ENCODE peak calls at places on chromosomes 4 and X, in four cellular contexts. W is AG04449, E is fibroblast of lung, B is DND-41. M is an unnamed sample.

GRCh38 chr4:138034871-138035270 is 207.3 kb downstream of the SLC7A11 start:
- DNase-seq in W (no peak), E (peak; percentile 61), B (no peak), M (peak; percentile 68)

GRCh38 chrX:150018931-150019331 is 80.6 kb upstream of the EOLA2 start:
- DNase-seq in W (no peak), E (peak; percentile 48), B (no peak), M (no peak)

GRCh38 chr4:40856836-40857362 is 107.1 kb downstream of the NSUN7 start:
- DNase-seq in W (no peak), E (peak; percentile 69), B (no peak), M (peak; percentile 65)

GRCh38 chrX:2589186-2590020 is 88.6 kb upstream of the DHRSX start:
- DNase-seq in W (no peak), E (peak; percentile 4), B (no peak), M (peak; percentile 76)

GRCh38 chr4:80183196-80184052 is 13.9 kb upstream of the PRDM8 start:
- DNase-seq in W (no peak), E (peak; percentile 46), B (no peak), M (peak; percentile 66)

GRCh38 chr4:134906404-134907023 is 704.9 kb upstream of the PABPC4L start:
- DNase-seq in W (no peak), E (peak; percentile 13), B (peak; percentile 8), M (no peak)

GRCh38 chr4:8336412-8337075 is 67.0 kb downstream of the HTRA3 start:
- DNase-seq in W (no peak), E (peak; percentile 39), B (no peak), M (peak; percentile 20)

GRCh38 chrX:107226766-107227165 is 20.4 kb downstream of the DNAAF6 start:
- DNase-seq in W (no peak), E (no peak), B (no peak), M (no peak)

GRCh38 chr4:15294202-15294601 is 133.6 kb upstream of the C1QTNF7 start:
- DNase-seq in W (no peak), E (no peak), B (no peak), M (no peak)

GRCh38 chr4:113355550-113356371 is 306.3 kb downstream of the ANK2 start:
- DNase-seq in W (peak; percentile 66), E (peak; percentile 97), B (peak; percentile 83), M (peak; percentile 47)

GRCh38 chr4:186248643-186249042 is 17.3 kb upstream of the F11 start:
- DNase-seq in W (no peak), E (no peak), B (no peak), M (no peak)

GRCh38 chr4:144599621-144600020 is 46.3 kb upstream of the HHIP start:
- DNase-seq in W (no peak), E (peak; percentile 37), B (no peak), M (no peak)

GRCh38 chrX:9788908-9789307 is 2.7 kb downstream of the SHROOM2 start:
- DNase-seq in W (no peak), E (no peak), B (no peak), M (peak; percentile 14)

DNA sequence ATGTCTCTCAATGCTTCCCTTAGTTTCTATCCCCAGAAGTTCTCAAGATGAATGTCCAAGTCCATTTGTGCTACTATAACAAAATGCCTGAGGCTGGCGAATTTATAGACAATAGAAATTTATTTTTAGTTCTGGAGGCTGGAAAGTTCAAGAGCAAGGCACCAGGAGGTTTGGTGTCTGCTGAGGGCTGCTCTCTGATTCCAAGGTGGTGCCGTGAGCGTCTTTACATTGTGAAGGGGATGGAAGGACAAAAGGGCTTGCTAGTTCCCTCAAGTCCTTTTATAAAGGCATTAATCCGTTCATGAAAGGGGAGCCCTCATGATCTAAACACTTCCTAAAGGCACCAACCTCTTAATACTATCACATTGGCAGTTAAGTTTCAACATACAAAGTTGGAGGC is 12.3 kb downstream of the TRIM2 start:
- DNase-seq in W (no peak), E (no peak), B (no peak), M (no peak)
- TF ChIP-seq CTCF in W (no peak), E (no peak), B (no peak), M (no peak)

GRCh38 chr4:84379881-84380618 is 119.0 kb downstream of the NKX6-1 start:
- DNase-seq in W (no peak), E (peak; percentile 71), B (no peak), M (peak; percentile 18)

GRCh38 chr4:84381759-84382158 is 117.3 kb downstream of the NKX6-1 start:
- DNase-seq in W (no peak), E (no peak), B (no peak), M (no peak)

GRCh38 chr4:84389406-84389805 is 109.7 kb downstream of the NKX6-1 start:
- DNase-seq in W (no peak), E (peak; percentile 40), B (no peak), M (no peak)

GRCh38 chr4:84384801-84385582 is 114.1 kb downstream of the NKX6-1 start:
- DNase-seq in W (no peak), E (no peak), B (no peak), M (no peak)
- H3K4me3 ChIP-seq in W (no peak overlapping the region), E (no peak overlapping the region), B (no peak overlapping the region), M (no peak overlapping the region)

GRCh38 chrX:114626323-114626722 is 42.4 kb downstream of the HTR2C start:
- DNase-seq in W (no peak), E (peak; percentile 4), B (no peak), M (peak; percentile 8)
- TF ChIP-seq CTCF in W (no peak), E (peak; percentile 18), B (no peak), M (peak; percentile 19)

GRCh38 chrX:133444196-133444595 is 28.9 kb upstream of the GPC4 start:
- DNase-seq in W (no peak), E (peak; percentile 10), B (no peak), M (no peak)

GRCh38 chrX:133440081-133440796 is 24.9 kb upstream of the GPC4 start:
- DNase-seq in W (no peak), E (no peak), B (no peak), M (no peak)

GRCh38 chrX:133440797-133441163 is 25.5 kb upstream of the GPC4 start:
- DNase-seq in W (no peak), E (no peak), B (no peak), M (no peak)

GRCh38 chrX:133448512-133449076 is 33.3 kb upstream of the GPC4 start:
- DNase-seq in W (no peak), E (peak; percentile 54), B (no peak), M (no peak)

GRCh38 chrX:133444952-133445831 is 29.9 kb upstream of the GPC4 start:
- DNase-seq in W (no peak), E (peak; percentile 30), B (no peak), M (no peak)
- H3K4me3 ChIP-seq in W (peak overlapping the region; percentile 32), E (no peak overlapping the region), B (no peak overlapping the region), M (no peak overlapping the region)

DNA sequence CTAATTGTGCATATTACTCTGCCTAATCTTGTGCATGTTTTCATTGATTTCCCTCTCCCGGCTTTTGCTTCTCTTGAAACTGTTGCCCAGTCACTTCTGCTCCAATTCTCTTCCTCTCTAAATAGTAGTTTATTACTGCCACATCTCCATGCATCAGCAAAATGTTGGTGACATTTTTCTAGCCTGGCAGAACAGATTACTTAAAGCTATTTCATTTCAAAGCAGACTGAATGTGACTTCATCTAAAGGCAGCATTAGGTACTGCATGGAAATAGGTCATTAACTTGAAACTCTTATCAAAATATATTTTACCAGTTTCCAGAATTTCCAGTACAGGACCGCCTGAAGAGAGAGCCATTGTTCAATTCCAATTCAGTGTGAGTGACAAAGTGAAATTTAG is 52.4 kb downstream of the HPGDS start:
- DNase-seq in W (no peak), E (no peak), B (no peak), M (no peak)
- TF ChIP-seq CTCF in W (no peak), E (peak; percentile 13), B (peak; percentile 8), M (no peak)

GRCh38 chrX:30863969-30864368 is 25.1 kb downstream of the TAB3 start:
- DNase-seq in W (no peak), E (no peak), B (no peak), M (peak; percentile 2)

GRCh38 chrX:30858098-30858497 is 31.0 kb downstream of the TAB3 start:
- DNase-seq in W (no peak), E (no peak), B (no peak), M (no peak)
- H3K4me3 ChIP-seq in W (no peak overlapping the region), E (no peak overlapping the region), B (no peak overlapping the region), M (no peak overlapping the region)

GRCh38 chr4:121773873-121774272 is 8.9 kb upstream of the SMIM43 start:
- DNase-seq in W (no peak), E (no peak), B (no peak), M (no peak)

GRCh38 chr4:121778991-121779628 is 14.1 kb upstream of the SMIM43 start:
- DNase-seq in W (no peak), E (no peak), B (no peak), M (no peak)

GRCh38 chr4:121776610-121777401 is 11.8 kb upstream of the SMIM43 start:
- DNase-seq in W (no peak), E (no peak), B (no peak), M (no peak)

GRCh38 chr4:121783210-121783609 is 17.9 kb upstream of the EXOSC9 start:
- DNase-seq in W (no peak), E (no peak), B (no peak), M (no peak)

GRCh38 chr4:121777625-121778024 is 12.7 kb upstream of the SMIM43 start:
- DNase-seq in W (no peak), E (peak; percentile 74), B (no peak), M (no peak)
- TF ChIP-seq CTCF in W (no peak), E (no peak), B (no peak), M (no peak)

GRCh38 chr4:82367438-82368097 is 6.2 kb downstream of the HNRNPD start:
- DNase-seq in W (no peak), E (peak; percentile 27), B (no peak), M (no peak)
- H3K4me3 ChIP-seq in W (no peak overlapping the region), E (no peak overlapping the region), B (no peak overlapping the region), M (no peak overlapping the region)

GRCh38 chr4:123659759-123660158 is 263.2 kb downstream of the SPRY1 start:
- DNase-seq in W (no peak), E (no peak), B (no peak), M (peak; percentile 28)
- TF ChIP-seq CTCF in W (no peak), E (peak; percentile 21), B (peak; percentile 39), M (peak; percentile 30)